ENCODE peak calls at places on chromosomes 16 and 17, in six cellular contexts. Q, B, A, R, K and D are unnamed samples.

GRCh38 chr17:80599546-80600305 is 55.1 kb downstream of the RPTOR start:
- DNase-seq in Q (no peak), K (no peak), A (no peak), B (no peak), R (no peak), D (peak)

GRCh38 chr16:78321611-78322010 is 222.2 kb downstream of the WWOX start:
- DNase-seq in K (no peak), A (no peak), B (peak), Q (no peak), R (no peak), D (no peak)

GRCh38 chr16:88543230-88543813 is 26.9 kb upstream of the ZC3H18 start:
- DNase-seq in B (no peak), R (no peak), Q (no peak), A (no peak), K (no peak), D (no peak)

GRCh38 chr17:54982399-54982798 is 13.8 kb downstream of the STXBP4 start:
- DNase-seq in A (no peak), K (no peak), B (no peak), R (no peak), Q (no peak), D (no peak)

GRCh38 chr16:29745126-29745852 is 501 bp downstream of the C16orf54 start:
- DNase-seq in B (no peak), K (no peak), R (no peak), Q (no peak), A (no peak), D (peak)

GRCh38 chr16:16021020-16021419 is 71.6 kb downstream of the ABCC1 start:
- DNase-seq in Q (no peak), R (no peak), B (no peak), K (no peak), A (no peak), D (no peak)

GRCh38 chr16:83878838-83879237 is 20.1 kb upstream of the MLYCD start:
- DNase-seq in B (no peak), R (no peak), Q (peak), K (peak), A (no peak), D (no peak)

GRCh38 chr17:17506181-17506741 is 10.1 kb upstream of the RASD1 start:
- DNase-seq in A (peak), R (no peak), Q (peak), K (no peak), B (peak), D (no peak)

GRCh38 chr16:85569615-85570212 is 43.4 kb upstream of the GSE1 start:
- DNase-seq in Q (no peak), B (peak), K (no peak), A (no peak), R (no peak), D (no peak)

GRCh38 chr16:10921536-10922327 is 20.5 kb downstream of the DEXI start:
- DNase-seq in A (no peak), K (no peak), R (no peak), B (no peak), Q (no peak), D (no peak)

GRCh38 chr16:50521246-50521900 is 26.8 kb upstream of the NKD1 start:
- DNase-seq in R (no peak), K (no peak), A (no peak), B (no peak), Q (no peak), D (no peak)

GRCh38 chr17:17723354-17724261 is 42.4 kb downstream of the RAI1 start:
- DNase-seq in K (peak), A (no peak), Q (peak), R (peak), B (no peak), D (no peak)

GRCh38 chr16:75256871-75257343 is 5.5 kb upstream of the BCAR1 start:
- DNase-seq in K (no peak), B (no peak), Q (no peak), R (no peak), A (peak), D (no peak)

GRCh38 chr16:89110641-89111040 is 17.0 kb downstream of the ACSF3 start:
- DNase-seq in B (no peak), R (no peak), A (no peak), K (no peak), Q (no peak), D (no peak)

GRCh38 chr17:76968707-76969597 is 100.7 kb downstream of the MGAT5B start:
- DNase-seq in B (peak), R (no peak), Q (peak), K (peak), A (no peak), D (no peak)

GRCh38 chr16:84738255-84739038 is 38.6 kb downstream of the USP10 start:
- DNase-seq in R (peak), Q (peak), K (peak), B (peak), A (peak), D (peak)

GRCh38 chr17:40323731-40324650 is 15.0 kb downstream of the RARA start:
- DNase-seq in R (no peak), K (no peak), Q (no peak), A (no peak), B (peak), D (peak)

GRCh38 chr17:42846594-42847280 is 2.4 kb downstream of the AOC2 start:
- DNase-seq in R (no peak), Q (no peak), A (no peak), B (no peak), K (peak), D (no peak)

GRCh38 chr17:82314012-82314720 is 3.2 kb downstream of the CD7 start:
- DNase-seq in Q (no peak), A (no peak), B (no peak), K (no peak), R (no peak), D (no peak)

GRCh38 chr16:66129196-66129595 is 237.3 kb upstream of the CDH5 start:
- DNase-seq in A (no peak), Q (no peak), R (no peak), K (no peak), B (no peak), D (no peak)

GRCh38 chr17:5587431-5588032 is 3.2 kb upstream of the NLRP1 start:
- DNase-seq in K (peak), Q (peak), A (peak), R (peak), B (peak), D (no peak)